ENCODE peak calls at places on chromosome 5, in eight cellular contexts. Q is HCT116; Z is CD4-positive, alpha-beta memory T cell; H is GM23248; G is NCI-H748 treated with DMSO at 0.1 percent for 48 hours; N is tibial artery; X is cardiac septum; E is amniotic stem cell. O is an unnamed sample.

GRCh38 chr5:39906146-39906545 is 481.4 kb upstream of the DAB2 start:
- DNase-seq in Q (no peak), Z (no peak), H (peak; percentile 15), G (no peak), N (no peak), X (no peak), E (no peak), O (no peak)

GRCh38 chr5:159244163-159244562 is 18.9 kb upstream of the UBLCP1 start:
- DNase-seq in Q (no peak), Z (no peak), H (no peak), G (no peak), N (no peak), X (no peak), E (no peak), O (no peak)

GRCh38 chr5:179336871-179337165 is 8.4 kb downstream of the ADAMTS2 start:
- DNase-seq in Q (no peak), Z (no peak), H (no peak), G (no peak), N (no peak), X (no peak), E (no peak), O (no peak)

GRCh38 chr5:17374157-17374556 is 123.9 kb upstream of the TAF11L2 start:
- DNase-seq in Q (no peak), Z (no peak), H (peak; percentile 72), G (no peak), N (no peak), X (no peak), E (no peak), O (no peak)

GRCh38 chr5:28415791-28416443 is 1377.5 kb upstream of the CDH9 start:
- DNase-seq in Q (no peak), Z (no peak), H (no peak), G (no peak), N (no peak), X (no peak), E (no peak), O (no peak)

GRCh38 chr5:22649076-22649475 is 204.1 kb downstream of the CDH12 start:
- DNase-seq in Q (no peak), Z (no peak), H (no peak), G (no peak), N (no peak), X (no peak), E (no peak), O (peak; percentile 76)

GRCh38 chr5:125503958-125504357 is 757.5 kb upstream of the ZNF608 start:
- DNase-seq in Q (no peak), Z (no peak), H (no peak), G (no peak), N (no peak), X (no peak), E (no peak), O (no peak)

GRCh38 chr5:27682600-27682999 is 644.2 kb upstream of the CDH9 start:
- DNase-seq in Q (no peak), Z (no peak), H (no peak), G (no peak), N (no peak), X (no peak), E (no peak), O (peak; percentile 36)

GRCh38 chr5:131786036-131786435 is 10.8 kb downstream of the FNIP1 start:
- DNase-seq in Q (no peak), Z (no peak), H (no peak), G (no peak), N (no peak), X (no peak), E (no peak), O (no peak)

GRCh38 chr5:128895122-128895521 is 70.2 kb upstream of the SLC27A6 start:
- DNase-seq in Q (no peak), Z (no peak), H (no peak), G (no peak), N (no peak), X (no peak), E (no peak), O (no peak)

GRCh38 chr5:138620661-138621224 is 45.5 kb upstream of the HSPA9 start:
- DNase-seq in Q (no peak), Z (no peak), H (no peak), G (no peak), N (no peak), X (peak; percentile 10), E (no peak), O (no peak)

GRCh38 chr5:126503602-126504104 is 80.4 kb downstream of the GRAMD2B start:
- DNase-seq in Q (no peak), Z (peak; percentile 21), H (peak; percentile 57), G (no peak), N (peak; percentile 74), X (no peak), E (no peak), O (peak; percentile 64)